ENCODE peak calls at places on chromosomes 2 and 18, in five cellular contexts. One of them, this sample, is unnamed.

GRCh38 chr2:119387381-119388129 is 20.8 kb downstream of the DBI start:
- DNase-seq in IMR-90: peak; percentile 20
- DNase-seq in heart right ventricle: peak; percentile 50
- DNase-seq in lower lobe of right lung: peak; percentile 88
- DNase-seq in PC-3: no peak
- DNase-seq in this sample: peak; percentile 77

GRCh38 chr2:196677404-196677803 is 37.9 kb downstream of the CCDC150 start:
- DNase-seq in IMR-90: peak; percentile 77
- DNase-seq in heart right ventricle: no peak
- DNase-seq in lower lobe of right lung: no peak
- DNase-seq in PC-3: peak; percentile 52
- DNase-seq in this sample: peak; percentile 84

GRCh38 chr18:69081846-69082245 is 284.0 kb downstream of the CCDC102B start:
- DNase-seq in IMR-90: no peak
- DNase-seq in heart right ventricle: no peak
- DNase-seq in lower lobe of right lung: no peak
- DNase-seq in PC-3: no peak
- DNase-seq in this sample: no peak

GRCh38 chr18:43590182-43590903 is 313.1 kb upstream of the SYT4 start:
- DNase-seq in IMR-90: no peak
- DNase-seq in heart right ventricle: peak; percentile 7
- DNase-seq in lower lobe of right lung: no peak
- DNase-seq in PC-3: peak; percentile 25
- DNase-seq in this sample: peak; percentile 18

GRCh38 chr18:79506191-79507075 is 110.7 kb downstream of the NFATC1 start:
- DNase-seq in IMR-90: no peak
- DNase-seq in heart right ventricle: no peak
- DNase-seq in lower lobe of right lung: peak; percentile 45
- DNase-seq in PC-3: no peak
- DNase-seq in this sample: no peak

GRCh38 chr2:168166902-168167510 is 80.4 kb downstream of the STK39 start:
- DNase-seq in IMR-90: peak; percentile 78
- DNase-seq in heart right ventricle: no peak
- DNase-seq in lower lobe of right lung: no peak
- DNase-seq in PC-3: peak; percentile 95
- DNase-seq in this sample: peak; percentile 89

GRCh38 chr18:68935686-68936085 is 137.8 kb downstream of the CCDC102B start:
- DNase-seq in IMR-90: no peak
- DNase-seq in heart right ventricle: no peak
- DNase-seq in lower lobe of right lung: no peak
- DNase-seq in PC-3: no peak
- DNase-seq in this sample: no peak

GRCh38 chr2:102141011-102141914 is 1.3 kb upstream of the IL1R1 start:
- DNase-seq in IMR-90: peak; percentile 98
- DNase-seq in heart right ventricle: no peak
- DNase-seq in lower lobe of right lung: no peak
- DNase-seq in PC-3: no peak
- DNase-seq in this sample: peak; percentile 10

GRCh38 chr18:63421514-63421913 is 762 bp downstream of the VPS4B start:
- DNase-seq in IMR-90: no peak
- DNase-seq in heart right ventricle: no peak
- DNase-seq in lower lobe of right lung: no peak
- DNase-seq in PC-3: no peak
- DNase-seq in this sample: peak; percentile 15

GRCh38 chr2:223012291-223012690 is 39.7 kb upstream of the KCNE4 start:
- DNase-seq in IMR-90: no peak
- DNase-seq in heart right ventricle: no peak
- DNase-seq in lower lobe of right lung: no peak
- DNase-seq in PC-3: no peak
- DNase-seq in this sample: no peak

GRCh38 chr2:23967846-23968245 is 27.6 kb downstream of the UBXN2A start:
- DNase-seq in IMR-90: no peak
- DNase-seq in heart right ventricle: no peak
- DNase-seq in lower lobe of right lung: no peak
- DNase-seq in PC-3: no peak
- DNase-seq in this sample: no peak

GRCh38 chr2:73575280-73575679 is 66.9 kb downstream of the NAT8 start:
- DNase-seq in IMR-90: no peak
- DNase-seq in heart right ventricle: no peak
- DNase-seq in lower lobe of right lung: no peak
- DNase-seq in PC-3: no peak
- DNase-seq in this sample: no peak

GRCh38 chr18:27261769-27262549 is 76.9 kb upstream of the CHST9 start:
- DNase-seq in IMR-90: no peak
- DNase-seq in heart right ventricle: no peak
- DNase-seq in lower lobe of right lung: no peak
- DNase-seq in PC-3: no peak
- DNase-seq in this sample: no peak

GRCh38 chr18:25248755-25249154 is 103.2 kb downstream of the ZNF521 start:
- DNase-seq in IMR-90: peak; percentile 41
- DNase-seq in heart right ventricle: no peak
- DNase-seq in lower lobe of right lung: no peak
- DNase-seq in PC-3: peak; percentile 88
- DNase-seq in this sample: no peak

GRCh38 chr18:25244170-25244569 is 107.8 kb downstream of the ZNF521 start:
- DNase-seq in IMR-90: no peak
- DNase-seq in heart right ventricle: no peak
- DNase-seq in lower lobe of right lung: no peak
- DNase-seq in PC-3: no peak
- DNase-seq in this sample: no peak

GRCh38 chr18:25250610-25250859 is 101.4 kb downstream of the ZNF521 start:
- DNase-seq in IMR-90: no peak
- DNase-seq in heart right ventricle: no peak
- DNase-seq in lower lobe of right lung: no peak
- DNase-seq in PC-3: no peak
- DNase-seq in this sample: no peak

GRCh38 chr18:25247725-25248124 is 104.2 kb downstream of the ZNF521 start:
- DNase-seq in IMR-90: peak; percentile 77
- DNase-seq in heart right ventricle: no peak
- DNase-seq in lower lobe of right lung: no peak
- DNase-seq in PC-3: peak; percentile 87
- DNase-seq in this sample: no peak

GRCh38 chr18:25245299-25245698 is 106.7 kb downstream of the ZNF521 start:
- DNase-seq in IMR-90: no peak
- DNase-seq in heart right ventricle: no peak
- DNase-seq in lower lobe of right lung: no peak
- DNase-seq in PC-3: no peak
- DNase-seq in this sample: no peak
- TF ChIP-seq CTCF in IMR-90: no peak
- TF ChIP-seq CTCF in heart right ventricle: no peak
- TF ChIP-seq CTCF in lower lobe of right lung: no peak
- TF ChIP-seq CTCF in PC-3: no peak
- TF ChIP-seq CTCF in this sample: no peak

GRCh38 chr2:122516775-122517174 is 761.3 kb downstream of the TSN start:
- DNase-seq in IMR-90: no peak
- DNase-seq in heart right ventricle: no peak
- DNase-seq in lower lobe of right lung: no peak
- DNase-seq in PC-3: no peak
- DNase-seq in this sample: no peak
- H3K4me3 ChIP-seq in IMR-90: no peak overlapping the region
- H3K4me3 ChIP-seq in heart right ventricle: no peak overlapping the region
- H3K4me3 ChIP-seq in lower lobe of right lung: no peak overlapping the region
- H3K4me3 ChIP-seq in PC-3: no peak overlapping the region
- H3K4me3 ChIP-seq in this sample: no peak overlapping the region

DNA sequence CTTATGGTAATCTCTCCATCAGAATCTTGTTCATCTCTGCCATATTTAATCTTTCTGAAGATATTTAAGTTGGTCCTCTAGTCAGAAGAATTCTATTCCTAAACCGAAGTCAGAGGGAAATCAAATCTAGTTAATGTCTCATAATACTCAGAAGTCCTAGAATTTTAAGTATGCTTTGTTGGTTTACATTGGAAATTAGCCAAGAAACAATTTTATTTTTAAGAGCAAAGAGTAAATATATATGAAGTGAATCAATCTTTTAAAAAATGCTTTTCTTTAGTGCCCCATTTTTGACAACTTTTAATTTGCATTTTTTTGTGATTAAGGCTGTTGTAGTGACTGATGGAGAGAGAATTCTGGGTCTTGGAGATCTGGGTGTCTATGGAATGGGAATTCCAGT is 38.1 kb downstream of the ME2 start:
- DNase-seq in IMR-90: peak; percentile 15
- DNase-seq in heart right ventricle: no peak
- DNase-seq in lower lobe of right lung: no peak
- DNase-seq in PC-3: peak; percentile 21
- DNase-seq in this sample: no peak
- H3K36me3 ChIP-seq in IMR-90: peaks cover 2% of the 10 kb centered on the region
- H3K36me3 ChIP-seq in heart right ventricle: peaks cover 76% of the 10 kb centered on the region
- H3K36me3 ChIP-seq in lower lobe of right lung: peaks cover 62% of the 10 kb centered on the region
- H3K36me3 ChIP-seq in PC-3: no peaks in the 10 kb centered on the region
- H3K36me3 ChIP-seq in this sample: peaks cover 2% of the 10 kb centered on the region

GRCh38 chr2:99489758-99490087 is at the start of gene REV1:
- DNase-seq in IMR-90: no peak
- DNase-seq in heart right ventricle: no peak
- DNase-seq in lower lobe of right lung: no peak
- DNase-seq in PC-3: no peak
- DNase-seq in this sample: no peak

GRCh38 chr2:99492721-99493120 is 2.9 kb upstream of the REV1 start:
- DNase-seq in IMR-90: no peak
- DNase-seq in heart right ventricle: no peak
- DNase-seq in lower lobe of right lung: no peak
- DNase-seq in PC-3: no peak
- DNase-seq in this sample: no peak

GRCh38 chr2:99488587-99488998 is 1.2 kb downstream of the REV1 start:
- DNase-seq in IMR-90: peak; percentile 39
- DNase-seq in heart right ventricle: no peak
- DNase-seq in lower lobe of right lung: no peak
- DNase-seq in PC-3: peak; percentile 54
- DNase-seq in this sample: peak; percentile 64

GRCh38 chr2:99488999-99489757 is 639 bp downstream of the REV1 start:
- DNase-seq in IMR-90: peak; percentile 38
- DNase-seq in heart right ventricle: peak; percentile 79
- DNase-seq in lower lobe of right lung: peak; percentile 84
- DNase-seq in PC-3: peak; percentile 47
- DNase-seq in this sample: no peak

GRCh38 chr2:99490088-99491065 is 560 bp upstream of the REV1 start:
- DNase-seq in IMR-90: peak; percentile 93
- DNase-seq in heart right ventricle: peak; percentile 93
- DNase-seq in lower lobe of right lung: peak; percentile 94
- DNase-seq in PC-3: peak; percentile 94
- DNase-seq in this sample: peak; percentile 83
- TF ChIP-seq CTCF in IMR-90: peak; percentile 76
- TF ChIP-seq CTCF in heart right ventricle: peak; percentile 77
- TF ChIP-seq CTCF in lower lobe of right lung: peak; percentile 73
- TF ChIP-seq CTCF in PC-3: peak; percentile 77
- TF ChIP-seq CTCF in this sample: peak; percentile 71

DNA sequence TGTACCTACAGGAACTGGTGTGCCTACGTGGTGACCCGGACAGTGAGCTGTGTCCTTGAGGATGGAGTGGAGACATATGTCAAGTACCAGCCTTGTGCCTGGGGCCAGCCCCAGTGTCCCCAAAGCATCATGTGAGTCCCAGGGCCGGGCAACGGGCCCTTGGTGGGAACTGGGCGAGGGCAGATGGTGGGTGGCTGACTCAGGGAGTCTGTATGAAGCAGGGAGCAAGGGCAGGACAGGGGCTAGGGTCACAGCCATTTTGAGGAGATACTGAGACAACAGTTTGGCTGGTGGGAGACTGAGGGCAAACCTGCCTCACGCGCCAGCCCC is 1.7 kb downstream of the EMILIN1 start:
- DNase-seq in IMR-90: no peak
- DNase-seq in heart right ventricle: no peak
- DNase-seq in lower lobe of right lung: no peak
- DNase-seq in PC-3: no peak
- DNase-seq in this sample: no peak
- H3K4me3 ChIP-seq in IMR-90: peak overlapping the region; percentile 82
- H3K4me3 ChIP-seq in heart right ventricle: peak overlapping the region; percentile 68
- H3K4me3 ChIP-seq in lower lobe of right lung: peak overlapping the region; percentile 55
- H3K4me3 ChIP-seq in PC-3: no peak overlapping the region
- H3K4me3 ChIP-seq in this sample: no peak overlapping the region

GRCh38 chr2:160295519-160296231 is 95.6 kb upstream of the ITGB6 start:
- DNase-seq in IMR-90: no peak
- DNase-seq in heart right ventricle: no peak
- DNase-seq in lower lobe of right lung: no peak
- DNase-seq in PC-3: no peak
- DNase-seq in this sample: no peak

GRCh38 chr2:160300203-160300602 is 100.1 kb upstream of the ITGB6 start:
- DNase-seq in IMR-90: no peak
- DNase-seq in heart right ventricle: no peak
- DNase-seq in lower lobe of right lung: no peak
- DNase-seq in PC-3: no peak
- DNase-seq in this sample: peak; percentile 32

GRCh38 chr2:160301420-160301819 is 101.3 kb upstream of the ITGB6 start:
- DNase-seq in IMR-90: peak; percentile 52
- DNase-seq in heart right ventricle: no peak
- DNase-seq in lower lobe of right lung: no peak
- DNase-seq in PC-3: no peak
- DNase-seq in this sample: no peak

GRCh38 chr2:160299540-160299939 is 99.5 kb upstream of the ITGB6 start:
- DNase-seq in IMR-90: peak; percentile 73
- DNase-seq in heart right ventricle: no peak
- DNase-seq in lower lobe of right lung: no peak
- DNase-seq in PC-3: no peak
- DNase-seq in this sample: peak; percentile 85

DNA sequence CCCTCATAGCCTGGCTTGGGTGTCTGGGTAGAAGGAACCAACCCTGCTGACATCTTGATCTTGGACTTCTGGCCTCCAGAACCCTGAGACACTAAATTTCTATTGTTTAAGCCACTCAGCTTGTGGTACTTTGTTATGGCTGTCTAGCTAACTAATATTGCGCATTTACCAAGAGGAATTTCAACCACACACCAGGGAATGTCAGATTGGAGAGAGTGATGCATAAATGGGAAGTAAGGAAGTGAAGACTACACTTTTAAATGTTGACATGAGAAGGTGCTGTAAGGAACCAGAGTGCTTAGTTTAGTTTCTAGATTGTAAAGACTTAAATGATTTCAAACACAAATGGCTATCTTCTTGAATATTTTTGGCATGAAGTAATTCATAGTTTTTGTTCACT is 98.9 kb upstream of the ITGB6 start:
- DNase-seq in IMR-90: peak; percentile 45
- DNase-seq in heart right ventricle: no peak
- DNase-seq in lower lobe of right lung: no peak
- DNase-seq in PC-3: no peak
- DNase-seq in this sample: no peak
- H3K36me3 ChIP-seq in IMR-90: peaks cover 43% of the 10 kb centered on the region
- H3K36me3 ChIP-seq in heart right ventricle: peaks cover 87% of the 10 kb centered on the region
- H3K36me3 ChIP-seq in lower lobe of right lung: peaks cover 68% of the 10 kb centered on the region
- H3K36me3 ChIP-seq in PC-3: peaks cover 40% of the 10 kb centered on the region
- H3K36me3 ChIP-seq in this sample: peaks cover 5% of the 10 kb centered on the region